ENCODE peak calls at places on chromosomes 5 and 9, in four cellular contexts. One of them, this sample, is unnamed.

GRCh38 chr9:113302792-113303418 is at the start of gene RNF183:
- DNase-seq in GM12878: no peak
- DNase-seq in K562: no peak
- DNase-seq in HCT116: no peak
- DNase-seq in this sample: no peak

GRCh38 chr5:167855818-167856217 is 435.6 kb upstream of the WWC1 start:
- DNase-seq in GM12878: no peak
- DNase-seq in K562: no peak
- DNase-seq in HCT116: no peak
- DNase-seq in this sample: no peak

GRCh38 chr5:176632777-176633176 is 2.3 kb downstream of the EIF4E1B start:
- DNase-seq in GM12878: no peak
- DNase-seq in K562: no peak
- DNase-seq in HCT116: no peak
- DNase-seq in this sample: no peak

GRCh38 chr9:15157371-15157770 is 149.6 kb downstream of the TTC39B start:
- DNase-seq in GM12878: no peak
- DNase-seq in K562: no peak
- DNase-seq in HCT116: no peak
- DNase-seq in this sample: no peak

GRCh38 chr5:143605403-143606005 is 202.0 kb upstream of the NR3C1 start:
- DNase-seq in GM12878: peak
- DNase-seq in K562: no peak
- DNase-seq in HCT116: no peak
- DNase-seq in this sample: no peak

GRCh38 chr5:144404021-144404420 is 233.3 kb downstream of the KCTD16 start:
- DNase-seq in GM12878: no peak
- DNase-seq in K562: no peak
- DNase-seq in HCT116: no peak
- DNase-seq in this sample: no peak

GRCh38 chr5:114308017-114308416 is 53.9 kb upstream of the KCNN2 start:
- DNase-seq in GM12878: no peak
- DNase-seq in K562: no peak
- DNase-seq in HCT116: no peak
- DNase-seq in this sample: no peak

GRCh38 chr5:17096975-17097695 is 120.3 kb upstream of the BASP1 start:
- DNase-seq in GM12878: no peak
- DNase-seq in K562: no peak
- DNase-seq in HCT116: no peak
- DNase-seq in this sample: no peak

GRCh38 chr5:169354263-169354662 is 53.3 kb upstream of the SLIT3 start:
- DNase-seq in GM12878: no peak
- DNase-seq in K562: no peak
- DNase-seq in HCT116: no peak
- DNase-seq in this sample: no peak

GRCh38 chr5:142748568-142749249 is 21.5 kb upstream of the ARHGAP26 start:
- DNase-seq in GM12878: no peak
- DNase-seq in K562: peak
- DNase-seq in HCT116: no peak
- DNase-seq in this sample: no peak

GRCh38 chr9:21964925-21965385 is 29.2 kb downstream of the CDKN2A start:
- DNase-seq in GM12878: no peak
- DNase-seq in K562: no peak
- DNase-seq in HCT116: no peak
- DNase-seq in this sample: no peak

GRCh38 chr5:128669803-128670202 is 131.8 kb upstream of the FBN2 start:
- DNase-seq in GM12878: no peak
- DNase-seq in K562: no peak
- DNase-seq in HCT116: no peak
- DNase-seq in this sample: no peak

GRCh38 chr9:121564861-121565260 is 65.2 kb upstream of the GGTA1 start:
- DNase-seq in GM12878: no peak
- DNase-seq in K562: no peak
- DNase-seq in HCT116: no peak
- DNase-seq in this sample: no peak

GRCh38 chr9:93309889-93310425 is 126.0 kb downstream of the WNK2 start:
- DNase-seq in GM12878: no peak
- DNase-seq in K562: no peak
- DNase-seq in HCT116: no peak
- DNase-seq in this sample: no peak

GRCh38 chr5:36417668-36418067 is 116.0 kb upstream of the RANBP3L start:
- DNase-seq in GM12878: no peak
- DNase-seq in K562: no peak
- DNase-seq in HCT116: no peak
- DNase-seq in this sample: no peak

GRCh38 chr9:113581865-113582697 is 118.6 kb downstream of the RGS3 start:
- DNase-seq in GM12878: peak
- DNase-seq in K562: no peak
- DNase-seq in HCT116: no peak
- DNase-seq in this sample: no peak

GRCh38 chr9:137042751-137043727 is 2.9 kb downstream of the NPDC1 start:
- DNase-seq in GM12878: no peak
- DNase-seq in K562: no peak
- DNase-seq in HCT116: no peak
- DNase-seq in this sample: no peak

GRCh38 chr5:57432876-57433275 is 49.7 kb downstream of the ACTBL2 start:
- DNase-seq in GM12878: no peak
- DNase-seq in K562: peak
- DNase-seq in HCT116: peak
- DNase-seq in this sample: peak

GRCh38 chr5:154271466-154271865 is 80.9 kb downstream of the GALNT10 start:
- DNase-seq in GM12878: no peak
- DNase-seq in K562: no peak
- DNase-seq in HCT116: no peak
- DNase-seq in this sample: no peak

GRCh38 chr9:136657975-136658848 is 4.5 kb upstream of the EGFL7 start:
- DNase-seq in GM12878: no peak
- DNase-seq in K562: no peak
- DNase-seq in HCT116: no peak
- DNase-seq in this sample: peak

GRCh38 chr5:14410942-14411258 is 170.7 kb upstream of the OTULINL start:
- DNase-seq in GM12878: no peak
- DNase-seq in K562: no peak
- DNase-seq in HCT116: no peak
- DNase-seq in this sample: no peak
- TF ChIP-seq JUND in GM12878: no peak
- TF ChIP-seq JUND in K562: no peak
- TF ChIP-seq JUND in HCT116: no peak
- TF ChIP-seq JUND in this sample: no peak

GRCh38 chr9:36163049-36163839 is 5.9 kb upstream of the CCIN start:
- DNase-seq in GM12878: no peak
- DNase-seq in K562: no peak
- DNase-seq in HCT116: no peak
- DNase-seq in this sample: no peak
- TF ChIP-seq JUND in GM12878: no peak
- TF ChIP-seq JUND in K562: no peak
- TF ChIP-seq JUND in HCT116: no peak
- TF ChIP-seq JUND in this sample: no peak

DNA sequence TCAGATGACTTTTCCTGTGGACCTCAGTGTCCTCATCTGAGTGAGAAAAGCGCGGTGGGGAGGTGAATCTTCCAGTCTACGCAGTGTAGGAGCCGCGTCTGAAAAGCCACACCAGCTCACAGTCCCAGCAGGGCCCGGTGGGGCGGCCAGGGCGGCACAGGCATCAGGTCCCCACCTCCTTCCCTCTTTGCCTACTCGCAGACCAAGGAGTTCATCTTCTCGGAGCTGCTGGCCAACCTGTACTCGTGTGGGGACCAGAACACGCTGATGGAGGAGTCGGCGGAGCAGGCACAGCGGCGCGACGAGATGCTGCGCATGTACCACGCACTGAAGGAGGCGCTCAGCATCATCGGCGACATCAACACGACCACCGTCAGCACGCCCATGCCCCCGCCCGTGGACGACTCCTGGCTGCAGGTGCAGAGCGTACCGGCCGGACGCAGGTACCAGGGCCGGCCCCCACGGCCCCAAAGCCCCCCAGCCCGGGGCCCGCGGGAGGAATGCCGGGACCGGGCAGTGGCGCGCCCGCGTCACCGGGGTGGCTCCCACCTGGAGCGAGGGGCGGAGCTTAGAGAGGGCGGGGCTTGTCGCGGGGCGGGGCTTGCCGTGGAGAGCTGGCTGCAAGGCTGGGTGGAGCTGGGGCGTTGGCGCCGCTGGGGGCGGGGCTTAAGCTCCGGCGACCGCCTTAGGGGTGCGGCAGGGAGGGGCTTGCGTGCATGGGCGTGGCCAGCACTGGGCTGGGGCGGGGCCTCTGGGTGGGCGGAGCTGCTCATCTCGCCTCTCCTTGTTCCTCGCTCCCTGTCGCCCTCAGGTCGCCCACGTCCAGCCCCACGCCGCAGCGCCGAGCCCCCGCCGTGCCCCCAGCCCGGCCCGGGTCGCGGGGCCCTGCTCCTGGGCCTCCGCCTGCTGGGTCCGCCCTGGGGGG is 25.6 kb downstream of the GOLGA2 start:
- DNase-seq in GM12878: peak
- DNase-seq in K562: peak
- DNase-seq in HCT116: peak
- DNase-seq in this sample: peak
- TF ChIP-seq JUND in GM12878: no peak
- TF ChIP-seq JUND in K562: peak
- TF ChIP-seq JUND in HCT116: no peak
- TF ChIP-seq JUND in this sample: no peak

GRCh38 chr5:180314106-180314505 is 22.2 kb upstream of the MAPK9 start:
- DNase-seq in GM12878: no peak
- DNase-seq in K562: no peak
- DNase-seq in HCT116: no peak
- DNase-seq in this sample: no peak
- TF ChIP-seq JUND in GM12878: no peak
- TF ChIP-seq JUND in K562: no peak
- TF ChIP-seq JUND in HCT116: no peak
- TF ChIP-seq JUND in this sample: no peak

GRCh38 chr5:121027636-121028035 is 563.5 kb downstream of the PRR16 start:
- DNase-seq in GM12878: no peak
- DNase-seq in K562: no peak
- DNase-seq in HCT116: no peak
- DNase-seq in this sample: no peak

GRCh38 chr5:121029536-121030245 is 565.6 kb downstream of the PRR16 start:
- DNase-seq in GM12878: no peak
- DNase-seq in K562: no peak
- DNase-seq in HCT116: no peak
- DNase-seq in this sample: no peak

GRCh38 chr5:121025671-121026070 is 561.6 kb downstream of the PRR16 start:
- DNase-seq in GM12878: no peak
- DNase-seq in K562: no peak
- DNase-seq in HCT116: no peak
- DNase-seq in this sample: no peak

DNA sequence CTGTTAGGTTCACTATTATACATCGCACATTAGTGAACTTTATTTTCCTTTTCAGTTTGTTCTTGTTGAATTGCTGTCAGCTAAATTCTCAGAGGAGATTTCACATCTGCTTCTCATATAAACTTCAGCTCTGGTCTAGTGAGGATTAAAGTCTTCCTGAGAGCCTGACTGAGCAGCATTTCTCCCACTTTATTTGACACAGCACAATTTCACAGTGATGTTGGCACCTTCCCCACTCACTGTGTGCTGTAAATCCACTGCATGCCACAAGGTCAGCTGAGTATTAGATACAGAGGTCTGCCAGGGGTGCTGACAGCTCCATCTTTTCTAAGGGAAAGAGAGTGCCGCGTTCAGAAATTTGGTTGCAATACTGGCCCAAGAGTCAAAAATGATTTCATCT is 567.4 kb downstream of the PRR16 start:
- DNase-seq in GM12878: no peak
- DNase-seq in K562: no peak
- DNase-seq in HCT116: no peak
- DNase-seq in this sample: no peak
- TF ChIP-seq JUND in GM12878: no peak
- TF ChIP-seq JUND in K562: no peak
- TF ChIP-seq JUND in HCT116: no peak
- TF ChIP-seq JUND in this sample: no peak

This sample was measured in T47D.